ENCODE peak calls at places on chromosome 20, in nine cellular contexts. Q is KBM-7; E is caudate nucleus; Y is activated B cell treated with CpG ODN at 0.5 μM for 24 hours; G is NCI-H1105; O is H9; U is SW 1271; M is effector CD4-positive, alpha-beta T cell; H is iPS-NIHi11. X is an unnamed sample.

GRCh38 chr20:54356726-54357235 is 118.6 kb upstream of the DOK5 start:
- DNase-seq in Q (no peak), E (no peak), Y (no peak), G (no peak), O (no peak), U (no peak), M (no peak), H (no peak), X (no peak)

GRCh38 chr20:42895062-42895461 is 294.6 kb downstream of the PTPRT start:
- DNase-seq in Q (no peak), E (no peak), Y (no peak), G (no peak), O (no peak), U (no peak), M (no peak), H (no peak), X (no peak)

GRCh38 chr20:23234311-23235078 is 116.1 kb upstream of the NXT1 start:
- DNase-seq in Q (no peak), E (no peak), Y (no peak), G (no peak), O (no peak), U (no peak), M (no peak), H (no peak), X (no peak)

GRCh38 chr20:25452333-25452732 is 44.9 kb downstream of the GINS1 start:
- DNase-seq in Q (no peak), E (no peak), Y (no peak), G (no peak), O (no peak), U (no peak), M (no peak), H (no peak), X (no peak)

GRCh38 chr20:40663991-40664880 is 24.8 kb downstream of the MAFB start:
- DNase-seq in Q (no peak), E (no peak), Y (no peak), G (no peak), O (peak; percentile 80), U (no peak), M (no peak), H (peak; percentile 80), X (no peak)

GRCh38 chr20:18633411-18633810 is 45.6 kb downstream of the DTD1 start:
- DNase-seq in Q (no peak), E (no peak), Y (no peak), G (no peak), O (no peak), U (no peak), M (no peak), H (no peak), X (no peak)

GRCh38 chr20:3543901-3544507 is 73.2 kb downstream of the ATRN start:
- DNase-seq in Q (no peak), E (no peak), Y (no peak), G (no peak), O (no peak), U (no peak), M (no peak), H (no peak), X (no peak)

GRCh38 chr20:22459754-22460153 is 124.6 kb downstream of the FOXA2 start:
- DNase-seq in Q (no peak), E (no peak), Y (no peak), G (no peak), O (no peak), U (no peak), M (no peak), H (no peak), X (no peak)

GRCh38 chr20:41080866-41081265 is 52.2 kb downstream of the TOP1 start:
- DNase-seq in Q (no peak), E (no peak), Y (no peak), G (no peak), O (no peak), U (no peak), M (no peak), H (no peak), X (no peak)

GRCh38 chr20:8853805-8854338 is 215.0 kb upstream of the PLCB4 start:
- DNase-seq in Q (peak; percentile 66), E (no peak), Y (no peak), G (peak; percentile 66), O (peak; percentile 42), U (peak; percentile 75), M (no peak), H (peak; percentile 80), X (peak; percentile 67)

GRCh38 chr20:61525781-61526431 is 273.8 kb downstream of the CDH4 start:
- DNase-seq in Q (no peak), E (no peak), Y (no peak), G (no peak), O (no peak), U (no peak), M (no peak), H (peak; percentile 50), X (no peak)

GRCh38 chr20:7285918-7286556 is 518.6 kb downstream of the BMP2 start:
- DNase-seq in Q (peak; percentile 72), E (no peak), Y (no peak), G (peak; percentile 80), O (peak; percentile 59), U (peak; percentile 70), M (no peak), H (peak; percentile 50), X (peak; percentile 90)

GRCh38 chr20:51529758-51530157 is 12.8 kb downstream of the NFATC2 start:
- DNase-seq in Q (no peak), E (no peak), Y (no peak), G (no peak), O (no peak), U (no peak), M (peak; percentile 55), H (no peak), X (no peak)

GRCh38 chr20:20712004-20712473 is 405 bp downstream of the RALGAPA2 start:
- DNase-seq in Q (no peak), E (no peak), Y (no peak), G (peak; percentile 27), O (no peak), U (peak; percentile 15), M (no peak), H (no peak), X (no peak)

GRCh38 chr20:8735014-8735413 is 333.9 kb upstream of the PLCB4 start:
- DNase-seq in Q (no peak), E (no peak), Y (no peak), G (no peak), O (no peak), U (no peak), M (no peak), H (no peak), X (no peak)

GRCh38 chr20:48295966-48296421 is 510.7 kb upstream of the SULF2 start:
- DNase-seq in Q (no peak), E (no peak), Y (no peak), G (no peak), O (no peak), U (peak; percentile 40), M (no peak), H (no peak), X (no peak)

GRCh38 chr20:62350098-62350628 is 16.9 kb downstream of the LAMA5 start:
- DNase-seq in Q (no peak), E (no peak), Y (no peak), G (peak; percentile 65), O (no peak), U (peak; percentile 83), M (no peak), H (peak; percentile 37), X (no peak)

GRCh38 chr20:37922016-37922415 is 19.1 kb downstream of the VSTM2L start:
- DNase-seq in Q (no peak), E (no peak), Y (no peak), G (no peak), O (no peak), U (no peak), M (no peak), H (no peak), X (no peak)

GRCh38 chr20:22456109-22456508 is 128.3 kb downstream of the FOXA2 start:
- DNase-seq in Q (no peak), E (no peak), Y (no peak), G (no peak), O (peak; percentile 69), U (no peak), M (no peak), H (peak; percentile 61), X (no peak)